ENCODE peak calls at places on chromosomes 4 and X, in eight cellular contexts. Q is A549, Y is cardiac muscle cell, L is neural progenitor cell, Z is astrocyte of the cerebellum, A is cardiac fibroblast, D is AG04450, X is BJ. M is an unnamed sample.

GRCh38 chr4:22986262-22986661 is 293.5 kb downstream of the GBA3 start:
- DNase-seq in Q (no peak), Y (no peak), L (no peak), Z (no peak), A (no peak), D (no peak), X (no peak), M (no peak)

GRCh38 chr4:8478801-8479744 is 38.5 kb downstream of the TRMT44 start:
- DNase-seq in Q (no peak), Y (peak), L (peak), Z (no peak), A (peak), D (no peak), X (no peak), M (no peak)

GRCh38 chrX:152871260-152871659 is 26.6 kb upstream of the ZNF185 start:
- DNase-seq in Q (no peak), Y (no peak), L (no peak), Z (no peak), A (no peak), D (no peak), X (no peak), M (no peak)

GRCh38 chrX:51461053-51462050 is 35.0 kb downstream of the NUDT11 start:
- DNase-seq in Q (peak), Y (peak), L (peak), Z (peak), A (peak), D (peak), X (no peak), M (no peak)

GRCh38 chr4:141410839-141411238 is 190.1 kb downstream of the ZNF330 start:
- DNase-seq in Q (no peak), Y (peak), L (no peak), Z (no peak), A (no peak), D (peak), X (peak), M (no peak)

GRCh38 chr4:5957091-5957490 is 61.1 kb downstream of the C4orf50 start:
- DNase-seq in Q (no peak), Y (no peak), L (no peak), Z (no peak), A (no peak), D (no peak), X (no peak), M (no peak)

GRCh38 chrX:18410038-18410437 is 15.4 kb upstream of the CDKL5 start:
- DNase-seq in Q (peak), Y (peak), L (peak), Z (peak), A (peak), D (no peak), X (no peak), M (no peak)

GRCh38 chr4:6467600-6467999 is 4.8 kb downstream of the PPP2R2C start:
- DNase-seq in Q (no peak), Y (no peak), L (no peak), Z (no peak), A (no peak), D (no peak), X (no peak), M (no peak)

GRCh38 chrX:129596077-129596476 is 56.0 kb downstream of the OCRL start:
- DNase-seq in Q (no peak), Y (no peak), L (no peak), Z (no peak), A (no peak), D (no peak), X (no peak), M (no peak)

GRCh38 chrX:44343412-44343942 is at the start of gene EFHC2:
- DNase-seq in Q (peak), Y (peak), L (peak), Z (no peak), A (peak), D (no peak), X (no peak), M (no peak)

GRCh38 chrX:10496345-10496965 is 123.9 kb downstream of the MID1 start:
- DNase-seq in Q (no peak), Y (peak), L (no peak), Z (peak), A (peak), D (peak), X (peak), M (no peak)

GRCh38 chr4:6727943-6728250 is 11.9 kb downstream of the BLOC1S4 start:
- DNase-seq in Q (no peak), Y (no peak), L (no peak), Z (no peak), A (no peak), D (no peak), X (no peak), M (no peak)

GRCh38 chr4:160370046-160370445 is 1267.2 kb downstream of the RAPGEF2 start:
- DNase-seq in Q (no peak), Y (no peak), L (no peak), Z (peak), A (no peak), D (no peak), X (no peak), M (peak)

GRCh38 chrX:148940411-148940996 is 440.1 kb downstream of the AFF2 start:
- DNase-seq in Q (no peak), Y (peak), L (no peak), Z (no peak), A (peak), D (no peak), X (no peak), M (no peak)

GRCh38 chrX:128975716-128976115 is 547.6 kb downstream of the SMARCA1 start:
- DNase-seq in Q (peak), Y (peak), L (peak), Z (no peak), A (peak), D (no peak), X (no peak), M (no peak)

GRCh38 chr4:122285285-122285684 is 93.5 kb upstream of the ADAD1 start:
- DNase-seq in Q (peak), Y (no peak), L (no peak), Z (no peak), A (no peak), D (no peak), X (no peak), M (no peak)

GRCh38 chrX:40005290-40006011 is 92.3 kb downstream of the BCOR start:
- DNase-seq in Q (no peak), Y (peak), L (peak), Z (no peak), A (peak), D (no peak), X (no peak), M (no peak)

GRCh38 chrX:1165535-1166196 is 46.8 kb downstream of the CRLF2 start:
- DNase-seq in Q (peak), Y (peak), L (peak), Z (no peak), A (peak), D (no peak), X (no peak), M (no peak)

GRCh38 chr4:139783761-139784484 is 118.3 kb downstream of the MGST2 start:
- DNase-seq in Q (no peak), Y (peak), L (no peak), Z (no peak), A (no peak), D (no peak), X (no peak), M (no peak)

GRCh38 chrX:151735219-151735618 is 673 bp downstream of the CNGA2 start:
- DNase-seq in Q (no peak), Y (no peak), L (no peak), Z (no peak), A (no peak), D (no peak), X (no peak), M (no peak)

GRCh38 chr4:142696334-142697122 is 149.6 kb downstream of the INPP4B start:
- DNase-seq in Q (no peak), Y (no peak), L (no peak), Z (no peak), A (no peak), D (no peak), X (no peak), M (no peak)

GRCh38 chrX:38342853-38343778 is 9.3 kb upstream of the OTC start:
- DNase-seq in Q (peak), Y (no peak), L (no peak), Z (no peak), A (no peak), D (no peak), X (no peak), M (no peak)

GRCh38 chr4:21885241-21885640 is 63.3 kb downstream of the KCNIP4 start:
- DNase-seq in Q (no peak), Y (peak), L (no peak), Z (no peak), A (peak), D (no peak), X (peak), M (no peak)

GRCh38 chrX:48003367-48003757 is 427 bp downstream of the ZNF182 start:
- DNase-seq in Q (no peak), Y (no peak), L (peak), Z (no peak), A (no peak), D (no peak), X (no peak), M (no peak)

GRCh38 chr4:57501715-57502114 is 391.5 kb upstream of the IGFBP7 start:
- DNase-seq in Q (peak), Y (peak), L (no peak), Z (peak), A (peak), D (no peak), X (no peak), M (peak)

GRCh38 chrX:71144651-71145050 is at the start of gene NLGN3:
- DNase-seq in Q (no peak), Y (no peak), L (peak), Z (no peak), A (no peak), D (no peak), X (no peak), M (no peak)
- H3K4me3 ChIP-seq in Q (no peak), Y (peak), L (peak), Z (peak), A (no peak), D (peak), X (peak), M (no peak)

GRCh38 chrX:14356401-14356800 is 172.9 kb upstream of the GLRA2 start:
- DNase-seq in Q (no peak), Y (no peak), L (no peak), Z (no peak), A (no peak), D (no peak), X (peak), M (no peak)

GRCh38 chrX:14359316-14359715 is 170.0 kb upstream of the GLRA2 start:
- DNase-seq in Q (no peak), Y (no peak), L (no peak), Z (no peak), A (no peak), D (no peak), X (no peak), M (no peak)

GRCh38 chrX:14359727-14360126 is 169.6 kb upstream of the GLRA2 start:
- DNase-seq in Q (no peak), Y (no peak), L (no peak), Z (no peak), A (no peak), D (no peak), X (no peak), M (no peak)

GRCh38 chrX:14354541-14354940 is 174.8 kb upstream of the GLRA2 start:
- DNase-seq in Q (no peak), Y (no peak), L (no peak), Z (no peak), A (no peak), D (no peak), X (peak), M (no peak)

DNA sequence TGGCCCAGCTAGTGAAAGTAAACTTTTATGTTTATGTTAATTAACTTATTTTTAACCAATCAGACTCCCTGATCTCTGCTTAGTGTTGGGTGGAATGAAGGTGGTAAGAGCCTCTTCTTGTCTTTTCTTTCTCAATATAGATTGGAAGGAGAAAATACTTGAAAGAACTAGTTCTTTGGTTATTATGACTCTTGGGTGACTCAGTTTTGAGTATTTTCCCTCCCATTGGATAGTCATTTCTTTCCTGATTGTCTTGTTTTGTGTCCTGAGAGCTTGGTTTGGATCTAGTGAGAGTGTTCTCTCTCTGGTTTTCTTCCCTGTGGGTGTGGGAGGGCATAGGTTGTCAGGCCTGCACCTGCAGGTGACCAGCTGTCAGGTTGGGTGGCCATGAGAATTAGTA is 172.0 kb upstream of the GLRA2 start:
- DNase-seq in Q (no peak), Y (no peak), L (no peak), Z (no peak), A (no peak), D (no peak), X (no peak), M (no peak)
- TF ChIP-seq CTCF in Q (no peak), Y (no peak), L (no peak), Z (no peak), A (no peak), D (no peak), X (no peak), M (no peak)

DNA sequence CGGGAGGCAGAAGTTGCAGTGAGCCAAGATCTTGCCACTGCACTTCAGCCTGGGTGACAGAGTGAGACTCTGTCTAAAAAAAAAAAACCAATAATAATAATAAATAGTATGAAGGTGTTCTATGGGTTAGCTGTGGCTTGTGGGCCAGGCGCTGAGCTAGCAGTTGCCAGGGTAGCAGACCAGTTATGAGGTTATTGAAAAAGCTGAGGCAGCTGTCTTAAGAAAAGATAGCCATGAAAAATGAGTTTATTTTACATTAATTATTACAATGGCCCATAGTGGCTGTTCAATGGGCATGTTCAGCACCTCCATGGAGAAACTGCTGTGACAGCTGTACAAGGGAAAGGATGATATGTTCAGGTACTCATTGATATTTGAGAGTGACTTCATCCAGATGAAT is 13.3 kb upstream of the HSD17B10 start:
- DNase-seq in Q (no peak), Y (no peak), L (no peak), Z (no peak), A (no peak), D (no peak), X (no peak), M (no peak)
- H3K4me3 ChIP-seq in Q (no peak), Y (no peak), L (no peak), Z (no peak), A (no peak), D (no peak), X (no peak), M (no peak)

GRCh38 chrX:118965395-118965794 is 9.0 kb upstream of the LONRF3 start:
- DNase-seq in Q (no peak), Y (no peak), L (no peak), Z (no peak), A (no peak), D (no peak), X (no peak), M (no peak)
- TF ChIP-seq CTCF in Q (no peak), Y (no peak), L (no peak), Z (no peak), A (no peak), D (no peak), X (no peak), M (no peak)

DNA sequence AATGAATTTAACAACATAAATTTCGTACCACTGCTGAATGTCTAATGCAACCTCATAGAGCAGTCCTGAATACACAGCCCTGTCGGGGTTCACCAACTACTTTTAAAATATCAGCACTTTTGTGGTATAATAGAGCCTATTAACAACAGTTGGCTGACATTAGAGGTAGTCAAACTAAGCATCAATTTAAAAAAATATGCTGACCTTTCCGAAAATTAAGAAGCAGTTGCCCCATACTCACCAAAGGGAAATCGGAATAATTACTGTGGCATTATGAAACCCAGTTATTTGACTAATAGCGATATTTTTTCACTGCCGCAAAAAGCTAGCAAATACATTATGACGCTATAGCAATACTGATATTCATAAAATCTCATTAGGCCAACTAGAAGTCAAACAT is 273.5 kb upstream of the PPARGC1A start:
- DNase-seq in Q (no peak), Y (no peak), L (no peak), Z (no peak), A (no peak), D (no peak), X (no peak), M (no peak)
- H3K4me3 ChIP-seq in Q (no peak), Y (no peak), L (no peak), Z (no peak), A (no peak), D (no peak), X (no peak), M (no peak)

DNA sequence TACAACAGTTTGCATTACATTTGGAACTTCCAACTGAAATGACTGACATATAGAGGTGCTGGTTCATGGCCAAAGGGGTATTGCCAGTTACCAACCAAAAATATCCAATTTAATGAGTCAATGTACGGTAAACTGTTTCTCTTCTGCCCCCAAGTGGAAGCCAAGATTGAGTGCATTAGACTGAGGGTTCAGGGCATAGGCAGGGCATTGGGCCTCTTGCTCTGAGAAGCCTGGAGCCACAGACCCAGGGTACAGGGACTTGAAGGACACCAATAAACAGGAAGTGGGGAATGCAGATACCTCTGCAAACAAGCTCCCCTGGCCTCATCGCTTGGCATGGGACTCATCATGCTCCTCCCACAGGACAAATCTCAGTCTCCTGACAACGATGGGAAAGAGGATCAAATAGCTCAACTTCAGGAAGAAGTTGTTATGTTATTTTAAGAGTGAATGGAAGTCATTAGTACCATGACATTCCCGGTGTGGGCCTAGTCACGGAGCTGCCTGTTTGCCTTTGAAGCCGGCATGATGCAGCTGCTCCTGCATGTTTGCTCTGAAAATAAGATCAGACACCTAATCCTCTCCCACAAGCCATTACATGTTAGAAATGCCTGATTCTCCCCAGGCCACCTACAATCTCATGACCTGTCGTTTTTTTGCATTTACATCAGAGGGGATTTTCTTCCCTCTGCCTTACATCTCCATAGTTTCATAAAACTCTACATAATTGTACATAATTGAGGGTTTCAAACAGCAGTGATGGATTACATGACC is 224.2 kb downstream of the RCHY1 start:
- DNase-seq in Q (peak), Y (peak), L (peak), Z (no peak), A (peak), D (no peak), X (no peak), M (no peak)
- TF ChIP-seq CTCF in Q (no peak), Y (peak), L (peak), Z (no peak), A (peak), D (peak), X (no peak), M (peak)

GRCh38 chr4:166049036-166049435 is 176.0 kb downstream of the TLL1 start:
- DNase-seq in Q (no peak), Y (no peak), L (no peak), Z (no peak), A (no peak), D (no peak), X (no peak), M (no peak)
- H3K4me3 ChIP-seq in Q (no peak), Y (no peak), L (no peak), Z (no peak), A (no peak), D (no peak), X (no peak), M (no peak)

DNA sequence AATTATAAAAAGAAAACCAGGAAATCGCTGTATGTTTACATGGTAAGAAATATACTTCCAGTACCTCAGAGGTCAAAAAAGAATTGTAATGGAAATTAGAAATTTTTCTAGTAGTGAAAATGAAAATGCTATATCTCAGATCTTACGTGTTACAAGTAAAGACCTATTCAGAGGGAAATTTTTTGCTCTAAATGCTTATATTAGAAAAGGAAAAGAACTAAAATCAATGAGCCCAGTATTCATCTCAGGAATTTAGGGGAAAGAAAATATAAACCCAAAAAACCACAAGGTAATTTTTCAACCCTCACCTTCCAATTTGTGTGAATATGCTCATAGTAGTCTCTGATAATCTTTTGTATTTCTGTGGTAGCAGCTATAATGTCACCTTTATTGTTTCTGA is 145.6 kb downstream of the RAP1GDS1 start:
- DNase-seq in Q (no peak), Y (no peak), L (no peak), Z (no peak), A (no peak), D (no peak), X (no peak), M (no peak)
- TF ChIP-seq CTCF in Q (no peak), Y (no peak), L (no peak), Z (no peak), A (no peak), D (no peak), X (no peak), M (no peak)

GRCh38 chr4:159269956-159270355 is 167.1 kb downstream of the RAPGEF2 start:
- DNase-seq in Q (no peak), Y (no peak), L (no peak), Z (no peak), A (no peak), D (no peak), X (no peak), M (no peak)

GRCh38 chr4:159269143-159269542 is 166.3 kb downstream of the RAPGEF2 start:
- DNase-seq in Q (no peak), Y (no peak), L (no peak), Z (no peak), A (no peak), D (no peak), X (no peak), M (peak)

GRCh38 chr4:159268607-159269006 is 165.7 kb downstream of the RAPGEF2 start:
- DNase-seq in Q (no peak), Y (no peak), L (no peak), Z (no peak), A (no peak), D (no peak), X (no peak), M (no peak)

GRCh38 chr4:159267940-159268327 is 165.1 kb downstream of the RAPGEF2 start:
- DNase-seq in Q (no peak), Y (peak), L (no peak), Z (no peak), A (peak), D (no peak), X (no peak), M (no peak)

GRCh38 chr4:159267023-159267939 is 164.4 kb downstream of the RAPGEF2 start:
- DNase-seq in Q (no peak), Y (peak), L (peak), Z (no peak), A (peak), D (no peak), X (no peak), M (no peak)
- H3K4me3 ChIP-seq in Q (no peak), Y (no peak), L (no peak), Z (peak), A (peak), D (peak), X (no peak), M (peak)

DNA sequence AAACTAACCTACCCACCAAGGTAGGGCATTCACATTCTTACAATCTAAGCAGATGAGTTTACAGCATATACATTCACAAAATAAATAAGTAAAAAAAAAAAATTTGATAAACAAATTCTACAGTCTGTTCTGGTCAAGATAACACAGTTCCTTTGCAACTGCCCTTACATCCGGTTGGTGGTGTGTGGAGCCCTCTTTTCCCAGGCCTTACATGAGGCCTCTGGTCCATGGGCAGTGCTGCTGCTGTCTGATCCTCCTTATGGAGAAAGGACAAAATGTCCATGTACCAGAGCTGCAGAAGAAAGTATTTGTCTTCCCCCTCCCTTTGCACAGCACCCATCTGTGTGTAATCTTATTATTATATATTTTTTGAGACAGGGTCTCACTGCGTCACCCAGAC is 2.2 kb upstream of the SEPTIN11 start:
- DNase-seq in Q (no peak), Y (peak), L (no peak), Z (no peak), A (peak), D (no peak), X (no peak), M (no peak)
- TF ChIP-seq CTCF in Q (no peak), Y (peak), L (no peak), Z (no peak), A (no peak), D (peak), X (no peak), M (peak)

M was measured in epithelial cell of proximal tubule.